ENCODE peak calls at places on chromosomes 12 and 14, in ten cellular contexts. G is M059J, O is endothelial cell, K is astrocyte, R is dermis microvascular lymphatic vessel endothelial cell, D is ELR, B is mesendoderm, L is NCI-H1417 treated with DMSO at 0.1 percent for 48 hours, T is AG09319, W is OCI-M1. M is an unnamed sample.

GRCh38 chr12:28602760-28603638 is 412.7 kb downstream of the CCDC91 start:
- DNase-seq in D (no peak), R (no peak), K (peak), G (no peak), O (no peak), T (no peak), W (peak), L (no peak), B (no peak), M (no peak)

GRCh38 chr14:51545396-51545795 is 106.3 kb upstream of the FRMD6 start:
- DNase-seq in D (peak), O (no peak), B (no peak), T (no peak), G (peak), W (no peak), L (no peak), K (peak), R (no peak), M (no peak)

GRCh38 chr12:89073027-89073398 is 279.3 kb downstream of the DUSP6 start:
- DNase-seq in T (peak), W (no peak), G (peak), B (no peak), O (no peak), L (no peak), K (peak), D (peak), R (peak), M (no peak)

GRCh38 chr14:90630407-90630806 is 185.8 kb downstream of the TTC7B start:
- DNase-seq in B (no peak), R (no peak), G (no peak), K (no peak), L (no peak), T (no peak), O (no peak), D (no peak), W (peak), M (no peak)

GRCh38 chr12:52768479-52769200 is 8.5 kb downstream of the KRT76 start:
- DNase-seq in G (no peak), T (no peak), B (no peak), L (no peak), K (no peak), O (no peak), R (no peak), D (no peak), W (no peak), M (no peak)

GRCh38 chr12:96516472-96517417 is 27.4 kb downstream of the CFAP54 start:
- DNase-seq in G (peak), K (peak), O (peak), T (peak), L (no peak), D (peak), B (peak), R (peak), W (peak), M (no peak)

GRCh38 chr14:24224618-24225071 is 7.5 kb downstream of the NEDD8 start:
- DNase-seq in K (peak), R (peak), O (no peak), L (no peak), D (peak), G (peak), W (no peak), B (no peak), T (no peak), M (no peak)

GRCh38 chr12:132218915-132219314 is 74.7 kb downstream of the NOC4L start:
- DNase-seq in W (peak), T (no peak), G (peak), R (peak), O (peak), B (peak), K (no peak), L (no peak), D (no peak), M (no peak)

GRCh38 chr12:131264625-131265024 is 310.9 kb downstream of the ADGRD1 start:
- DNase-seq in R (peak), T (no peak), K (no peak), W (no peak), B (no peak), L (no peak), O (no peak), G (peak), D (no peak), M (no peak)

GRCh38 chr14:74333909-74334308 is 14.4 kb upstream of the VRTN start:
- DNase-seq in G (peak), L (no peak), R (no peak), K (peak), W (no peak), O (no peak), B (peak), D (peak), T (peak), M (no peak)

GRCh38 chr14:104388011-104388521 is 191.5 kb upstream of the C14orf180 start:
- DNase-seq in K (no peak), W (no peak), L (no peak), B (no peak), R (no peak), O (peak), T (no peak), G (no peak), D (no peak), M (no peak)

M was measured in vagina.